ENCODE peak calls at places on chromosomes 12 and 14, in eight cellular contexts. S is activated T-cell treated with anti-CD3 and anti-CD28 coated beads, Interleukin-2, amount 50 U/mL, for 48 hours; D is GM12865; K is Calu3; C is amniotic epithelial cell; L is WTC11; P is stimulated activated CD8-positive, alpha-beta memory T cell treated with anti-CD3 and anti-CD28 coated beads, Interleukin-15, amount 100 ng/mL, for 24 hours; A is foreskin fibroblast. O is an unnamed sample.

GRCh38 chr12:1630081-1630826 is 1.2 kb downstream of the WNT5B start:
- DNase-seq in S (peak), D (no peak), K (peak), C (peak), L (peak), P (no peak), A (peak), O (peak)

GRCh38 chr12:85036736-85037135 is 585 bp downstream of the LRRIQ1 start:
- DNase-seq in S (no peak), D (no peak), K (peak), C (no peak), L (no peak), P (no peak), A (no peak), O (no peak)

GRCh38 chr12:68880660-68881325 is 52.2 kb downstream of the CPM start:
- DNase-seq in S (no peak), D (no peak), K (no peak), C (no peak), L (no peak), P (no peak), A (no peak), O (peak)

GRCh38 chr12:77232045-77232444 is 166.7 kb upstream of the E2F7 start:
- DNase-seq in S (no peak), D (no peak), K (no peak), C (peak), L (no peak), P (no peak), A (peak), O (no peak)

GRCh38 chr12:1877169-1877878 is 41.1 kb downstream of the CACNA2D4 start:
- DNase-seq in S (peak), D (no peak), K (no peak), C (no peak), L (no peak), P (no peak), A (no peak), O (no peak)

GRCh38 chr12:28191018-28191595 is 851 bp downstream of the CCDC91 start:
- DNase-seq in S (no peak), D (peak), K (peak), C (no peak), L (no peak), P (no peak), A (peak), O (peak)

GRCh38 chr12:104533134-104533533 is 76.4 kb downstream of the CHST11 start:
- DNase-seq in S (no peak), D (no peak), K (no peak), C (no peak), L (no peak), P (no peak), A (no peak), O (peak)

GRCh38 chr14:92280554-92281262 is 42.3 kb upstream of the SLC24A4 start:
- DNase-seq in S (no peak), D (peak), K (no peak), C (no peak), L (no peak), P (no peak), A (no peak), O (no peak)

GRCh38 chr12:27462851-27463250 is 16.3 kb downstream of the SMCO2 start:
- DNase-seq in S (no peak), D (no peak), K (no peak), C (no peak), L (no peak), P (no peak), A (no peak), O (no peak)

GRCh38 chr12:122845041-122845864 is 10.0 kb downstream of the HIP1R start:
- DNase-seq in S (no peak), D (no peak), K (no peak), C (no peak), L (no peak), P (no peak), A (no peak), O (no peak)

GRCh38 chr14:41349289-41349910 is 257.3 kb upstream of the LRFN5 start:
- DNase-seq in S (no peak), D (no peak), K (no peak), C (no peak), L (no peak), P (no peak), A (no peak), O (no peak)

GRCh38 chr12:75227132-75227531 is 17.5 kb upstream of the KCNC2 start:
- DNase-seq in S (no peak), D (no peak), K (no peak), C (no peak), L (no peak), P (no peak), A (no peak), O (no peak)

GRCh38 chr12:51972849-51973273 is 21.4 kb downstream of the ACVR1B start:
- DNase-seq in S (peak), D (no peak), K (no peak), C (peak), L (no peak), P (no peak), A (peak), O (peak)

GRCh38 chr12:64450711-64451486 is 1.0 kb upstream of the TBK1 start:
- DNase-seq in S (no peak), D (peak), K (no peak), C (no peak), L (no peak), P (no peak), A (peak), O (peak)

GRCh38 chr12:93018610-93019009 is 89.5 kb upstream of the EEA1 start:
- DNase-seq in S (no peak), D (no peak), K (no peak), C (no peak), L (no peak), P (no peak), A (no peak), O (no peak)

GRCh38 chr12:49934505-49934904 is 16.0 kb upstream of the AQP2 start:
- DNase-seq in S (no peak), D (no peak), K (no peak), C (peak), L (no peak), P (no peak), A (no peak), O (no peak)

GRCh38 chr12:89706551-89707348 is 1.9 kb downstream of the ATP2B1 start:
- DNase-seq in S (no peak), D (peak), K (peak), C (peak), L (no peak), P (no peak), A (peak), O (peak)

GRCh38 chr12:67456281-67456918 is 187.2 kb downstream of the CAND1 start:
- DNase-seq in S (no peak), D (peak), K (no peak), C (peak), L (no peak), P (no peak), A (peak), O (peak)

GRCh38 chr12:116821291-116821690 is 60.0 kb downstream of the HRK start:
- DNase-seq in S (no peak), D (no peak), K (no peak), C (no peak), L (no peak), P (no peak), A (no peak), O (no peak)

GRCh38 chr12:62270872-62271271 is 10.7 kb downstream of the USP15 start:
- DNase-seq in S (no peak), D (no peak), K (no peak), C (no peak), L (no peak), P (no peak), A (no peak), O (no peak)

GRCh38 chr14:62691613-62692489 is 353.4 kb downstream of the KCNH5 start:
- DNase-seq in S (no peak), D (no peak), K (peak), C (peak), L (no peak), P (no peak), A (peak), O (peak)

GRCh38 chr12:47556219-47556618 is 149.6 kb downstream of the RPAP3 start:
- DNase-seq in S (no peak), D (no peak), K (no peak), C (no peak), L (no peak), P (no peak), A (no peak), O (peak)

O was measured in astrocyte of the hippocampus.